ENCODE peak calls at places on chromosomes 7 and 10, in five cellular contexts. M is pancreas, E is thoracic aorta, U is SK-N-SH, X is cardiac fibroblast. A is an unnamed sample.

GRCh38 chr10:132688580-132689420 is 97.1 kb downstream of the NKX6-2 start:
- DNase-seq in M (no peak), E (no peak), U (no peak), X (no peak), A (no peak)

GRCh38 chr7:2154121-2154520 is 78.6 kb downstream of the MAD1L1 start:
- DNase-seq in M (no peak), E (no peak), U (no peak), X (no peak), A (no peak)

GRCh38 chr7:91812388-91812787 is 68.1 kb downstream of the MTERF1 start:
- DNase-seq in M (no peak), E (no peak), U (no peak), X (peak), A (no peak)

GRCh38 chr7:129786825-129787563 is 165.8 kb downstream of the UBE2H start:
- DNase-seq in M (no peak), E (no peak), U (no peak), X (no peak), A (no peak)

GRCh38 chr7:130400120-130400572 is 19.9 kb downstream of the CPA1 start:
- DNase-seq in M (no peak), E (no peak), U (no peak), X (no peak), A (no peak)

GRCh38 chr10:132011027-132011426 is 29.3 kb upstream of the BNIP3 start:
- DNase-seq in M (peak), E (no peak), U (no peak), X (no peak), A (no peak)

GRCh38 chr7:18293759-18294158 is 201.8 kb upstream of the HDAC9 start:
- DNase-seq in M (no peak), E (no peak), U (no peak), X (no peak), A (no peak)

GRCh38 chr10:89653410-89653828 is 8.4 kb upstream of the PANK1 start:
- DNase-seq in M (no peak), E (no peak), U (no peak), X (peak), A (no peak)

GRCh38 chr10:77849039-77849664 is 77.4 kb downstream of the DLG5 start:
- DNase-seq in M (no peak), E (no peak), U (no peak), X (no peak), A (no peak)

GRCh38 chr10:6124666-6125065 is 35.8 kb downstream of the RBM17 start:
- DNase-seq in M (no peak), E (no peak), U (no peak), X (no peak), A (no peak)

GRCh38 chr7:44104880-44105771 is 981 bp downstream of the AEBP1 start:
- DNase-seq in M (no peak), E (no peak), U (peak), X (peak), A (no peak)

GRCh38 chr7:77800158-77800557 is 1.6 kb downstream of the PHTF2 start:
- DNase-seq in M (no peak), E (no peak), U (no peak), X (peak), A (no peak)

GRCh38 chr10:121994429-121994881 is 5.5 kb downstream of the TACC2 start:
- DNase-seq in M (peak), E (no peak), U (no peak), X (no peak), A (no peak)

GRCh38 chr10:49279015-49279880 is 19.7 kb upstream of the C10orf71 start:
- DNase-seq in M (no peak), E (no peak), U (no peak), X (no peak), A (no peak)

GRCh38 chr7:2800220-2800922 is 43.7 kb downstream of the GNA12 start:
- DNase-seq in M (no peak), E (no peak), U (no peak), X (no peak), A (no peak)

GRCh38 chr7:50973814-50974213 is 191.1 kb upstream of the GRB10 start:
- DNase-seq in M (no peak), E (no peak), U (no peak), X (no peak), A (no peak)

GRCh38 chr7:46286346-46286745 is 365.3 kb upstream of the IGFBP3 start:
- DNase-seq in M (no peak), E (no peak), U (no peak), X (no peak), A (no peak)

GRCh38 chr10:78259394-78259793 is 225.7 kb downstream of the RPS24 start:
- DNase-seq in M (no peak), E (no peak), U (no peak), X (no peak), A (no peak)

GRCh38 chr7:17581301-17581700 is 282.8 kb downstream of the AHR start:
- DNase-seq in M (no peak), E (no peak), U (no peak), X (no peak), A (no peak)

GRCh38 chr7:105364748-105365147 is 24.0 kb downstream of the SRPK2 start:
- DNase-seq in M (no peak), E (no peak), U (no peak), X (peak), A (no peak)

GRCh38 chr10:114603943-114604342 is 54.1 kb downstream of the ABLIM1 start:
- DNase-seq in M (no peak), E (no peak), U (no peak), X (no peak), A (no peak)

GRCh38 chr7:116236020-116236630 is 25.8 kb downstream of the TES start:
- DNase-seq in M (no peak), E (peak), U (peak), X (peak), A (peak)

GRCh38 chr7:33196194-33196593 is 66.8 kb downstream of the BBS9 start:
- DNase-seq in M (no peak), E (no peak), U (peak), X (no peak), A (no peak)

GRCh38 chr10:132939957-132940790 is 2.2 kb downstream of the CFAP46 start:
- DNase-seq in M (no peak), E (no peak), U (peak), X (peak), A (peak)

GRCh38 chr7:42380411-42380810 is 143.4 kb upstream of the GLI3 start:
- DNase-seq in M (no peak), E (no peak), U (no peak), X (peak), A (no peak)

GRCh38 chr7:78514653-78515052 is 716.1 kb downstream of the PHTF2 start:
- DNase-seq in M (no peak), E (no peak), U (no peak), X (no peak), A (no peak)

GRCh38 chr10:15898046-15898445 is 37.7 kb upstream of the MINDY3 start:
- DNase-seq in M (no peak), E (no peak), U (peak), X (peak), A (no peak)

GRCh38 chr10:118742787-118743186 is 12.0 kb downstream of the CACUL1 start:
- DNase-seq in M (no peak), E (no peak), U (no peak), X (peak), A (no peak)

GRCh38 chr7:45186261-45186813 is 28.7 kb downstream of the RAMP3 start:
- DNase-seq in M (no peak), E (no peak), U (no peak), X (no peak), A (no peak)

GRCh38 chr10:88227342-88228018 is 355.6 kb downstream of the RNLS start:
- DNase-seq in M (no peak), E (no peak), U (peak), X (peak), A (no peak)

GRCh38 chr10:21989453-21990154 is 13.9 kb downstream of the DNAJC1 start:
- DNase-seq in M (no peak), E (no peak), U (peak), X (peak), A (peak)

GRCh38 chr10:75967491-75967890 is 536.1 kb downstream of the LRMDA start:
- DNase-seq in M (no peak), E (no peak), U (no peak), X (no peak), A (no peak)

GRCh38 chr7:35624299-35625186 is 70.4 kb downstream of the HERPUD2 start:
- DNase-seq in M (no peak), E (no peak), U (peak), X (peak), A (peak)
- TF ChIP-seq CTCF in M (peak), E (peak), U (peak), X (peak), A (peak)

GRCh38 chr7:151114151-151115090 is 28.1 kb downstream of the AGAP3 start:
- DNase-seq in M (no peak), E (no peak), U (peak), X (no peak), A (peak)

GRCh38 chr7:151115121-151115835 is 29.0 kb downstream of the AGAP3 start:
- DNase-seq in M (no peak), E (no peak), U (peak), X (no peak), A (peak)

GRCh38 chr7:151115836-151116418 is 29.7 kb downstream of the AGAP3 start:
- DNase-seq in M (peak), E (no peak), U (peak), X (no peak), A (no peak)

GRCh38 chr7:151110941-151111645 is 24.8 kb downstream of the AGAP3 start:
- DNase-seq in M (peak), E (peak), U (peak), X (peak), A (peak)

GRCh38 chr7:151113344-151114150 is 27.3 kb downstream of the AGAP3 start:
- DNase-seq in M (no peak), E (no peak), U (peak), X (peak), A (no peak)
- TF ChIP-seq CTCF in M (no peak), E (no peak), U (peak), X (peak), A (no peak)

DNA sequence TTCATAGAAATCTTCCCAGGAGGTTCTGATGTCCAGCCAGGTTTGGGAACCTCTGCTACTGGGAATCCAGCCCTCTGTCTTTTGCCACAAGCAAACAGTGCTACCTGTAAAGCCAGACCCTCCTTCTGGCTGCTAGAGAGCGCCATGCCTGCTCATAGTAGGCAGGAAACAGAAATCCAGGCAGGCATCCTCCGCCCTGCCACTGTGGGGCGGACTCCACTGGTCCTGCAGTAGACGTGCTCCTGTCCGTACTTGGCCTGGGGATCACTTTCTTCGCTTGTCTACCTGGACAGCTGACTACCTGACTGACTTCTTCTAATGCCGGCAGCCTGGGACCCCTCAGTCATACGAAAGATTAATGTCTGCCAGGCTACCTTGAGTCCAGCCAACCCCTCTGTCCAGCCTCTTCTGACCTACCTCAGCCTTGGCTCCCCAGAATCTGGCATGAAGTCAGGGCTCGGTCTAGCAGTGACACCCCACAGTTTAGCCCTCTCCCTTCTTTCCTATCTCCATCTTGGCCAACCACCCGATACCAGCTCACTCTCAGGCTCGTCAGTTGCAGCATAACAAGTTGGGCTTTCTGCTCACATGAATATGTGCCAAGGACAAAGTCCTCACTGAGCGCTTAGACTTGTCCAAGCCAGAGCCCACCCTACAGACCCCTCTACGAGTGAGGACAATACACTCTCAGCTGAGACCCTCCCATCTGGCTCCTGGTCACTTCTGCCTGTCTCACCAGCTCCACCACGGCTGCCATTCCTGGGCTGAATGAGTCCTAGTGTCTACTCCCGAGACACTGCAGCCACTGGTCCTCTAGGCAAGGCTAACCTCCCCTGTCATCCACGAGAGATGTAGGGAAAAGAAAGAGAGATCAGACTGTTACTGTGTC is 43.9 kb upstream of the OPALIN start:
- DNase-seq in M (no peak), E (no peak), U (no peak), X (no peak), A (no peak)
- TF ChIP-seq CTCF in M (no peak), E (no peak), U (no peak), X (no peak), A (no peak)

GRCh38 chr7:27105161-27106122 is 3.0 kb upstream of the HOXA2 start:
- DNase-seq in M (no peak), E (no peak), U (no peak), X (no peak), A (no peak)

GRCh38 chr7:27104244-27105149 is 2.0 kb upstream of the HOXA2 start:
- DNase-seq in M (no peak), E (no peak), U (no peak), X (no peak), A (no peak)

GRCh38 chr7:27101906-27102577 is 441 bp downstream of the HOXA2 start:
- DNase-seq in M (no peak), E (no peak), U (no peak), X (no peak), A (no peak)

GRCh38 chr7:27102578-27103442 is at the start of gene HOXA2:
- DNase-seq in M (no peak), E (no peak), U (no peak), X (no peak), A (no peak)

DNA sequence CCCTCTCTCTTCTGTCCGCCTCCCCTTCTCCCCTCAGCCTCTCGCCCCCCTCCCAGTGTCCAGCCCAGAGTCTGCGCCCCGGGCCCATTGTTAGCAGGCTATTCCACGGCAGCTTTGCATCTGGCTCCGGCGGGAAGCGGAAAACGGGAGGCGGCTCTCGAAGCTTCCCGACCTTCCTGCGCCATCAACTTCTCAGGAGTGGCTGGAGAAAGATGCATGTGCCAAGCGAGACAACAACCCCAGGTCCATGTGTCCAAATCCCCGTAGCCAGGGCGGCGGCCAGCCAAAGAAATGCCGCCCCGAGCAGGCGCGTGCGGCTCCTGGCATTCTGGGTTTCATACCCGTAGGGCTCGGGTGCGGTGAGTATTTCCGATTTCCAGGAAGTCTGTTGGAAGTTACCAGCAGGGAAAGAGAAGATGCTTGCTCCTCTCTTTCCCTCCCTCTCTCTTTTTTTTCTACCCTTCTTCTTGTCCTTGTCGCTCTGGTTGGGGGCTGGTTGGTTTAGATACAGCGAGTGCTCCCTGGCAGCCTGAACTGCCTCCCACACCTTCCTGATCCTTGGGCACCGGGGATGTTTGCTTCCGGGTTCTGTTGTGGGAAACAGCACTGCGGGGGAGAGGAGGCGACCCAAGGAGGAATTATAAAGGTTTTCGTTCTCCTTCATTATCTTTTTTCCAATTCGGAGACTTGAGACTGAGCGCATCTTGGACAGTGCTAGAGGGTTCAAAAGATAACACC is 1.2 kb upstream of the HOXA2 start:
- DNase-seq in M (no peak), E (no peak), U (no peak), X (no peak), A (no peak)
- TF ChIP-seq CTCF in M (no peak), E (no peak), U (no peak), X (no peak), A (no peak)

GRCh38 chr10:72331575-72332422 is 22.9 kb downstream of the DNAJB12 start:
- DNase-seq in M (peak), E (peak), U (peak), X (peak), A (peak)
- TF ChIP-seq CTCF in M (peak), E (peak), U (peak), X (no peak), A (no peak)

GRCh38 chr10:13928362-13928921 is 341.7 kb downstream of the PRPF18 start:
- DNase-seq in M (no peak), E (no peak), U (peak), X (no peak), A (no peak)

GRCh38 chr10:13921941-13922340 is 335.2 kb downstream of the PRPF18 start:
- DNase-seq in M (no peak), E (no peak), U (no peak), X (no peak), A (no peak)

GRCh38 chr10:13922591-13922990 is 335.8 kb downstream of the PRPF18 start:
- DNase-seq in M (no peak), E (no peak), U (no peak), X (peak), A (no peak)

GRCh38 chr10:13924020-13924725 is 337.4 kb downstream of the PRPF18 start:
- DNase-seq in M (no peak), E (no peak), U (no peak), X (peak), A (no peak)

GRCh38 chr10:13925924-13926435 is 339.2 kb downstream of the PRPF18 start:
- DNase-seq in M (no peak), E (no peak), U (no peak), X (no peak), A (no peak)
- TF ChIP-seq CTCF in M (no peak), E (no peak), U (no peak), X (no peak), A (no peak)

DNA sequence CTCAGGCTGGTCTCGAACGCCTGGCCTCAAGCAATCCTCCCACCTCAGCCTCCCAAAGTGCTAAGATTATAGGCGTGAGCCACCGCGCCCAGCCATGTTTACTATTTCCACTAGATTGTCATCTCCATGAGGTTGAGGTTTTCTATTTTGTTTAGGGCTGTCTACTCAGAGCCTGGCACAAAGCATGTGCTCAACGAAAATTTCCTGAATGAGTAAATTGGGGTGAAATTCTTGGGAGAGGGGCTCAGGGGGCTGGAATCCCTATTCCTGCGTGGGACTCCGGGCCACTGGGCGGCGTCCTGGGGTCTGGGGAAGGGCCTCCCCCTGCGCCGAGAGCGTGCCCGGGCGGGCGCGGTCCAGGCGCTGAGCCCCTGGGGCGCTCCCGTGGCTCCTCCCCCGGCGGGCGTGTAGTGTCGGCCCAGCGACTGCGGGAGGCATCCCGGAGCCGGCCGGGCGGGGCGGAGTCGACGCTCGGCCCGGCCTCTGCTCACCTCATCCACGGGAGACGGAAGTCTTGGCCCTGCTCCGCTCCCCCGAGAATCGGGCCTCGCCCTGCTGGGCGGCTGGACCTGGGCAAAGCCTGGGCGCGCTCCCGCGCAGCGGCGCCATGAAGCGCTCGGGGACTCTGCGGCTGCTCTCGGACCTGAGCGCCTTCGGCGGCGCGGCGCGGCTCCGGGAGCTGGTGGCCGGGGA is at the start of gene HPS6:
- DNase-seq in M (peak), E (peak), U (peak), X (peak), A (peak)
- TF ChIP-seq CTCF in M (no peak), E (peak), U (peak), X (no peak), A (no peak)

GRCh38 chr10:124025638-124026336 is 67.6 kb downstream of the CHST15 start:
- DNase-seq in M (no peak), E (no peak), U (peak), X (peak), A (peak)
- TF ChIP-seq CTCF in M (no peak), E (peak), U (no peak), X (no peak), A (no peak)

A was measured in endothelial cell.